ENCODE peak calls at places on chromosome 5, in five cellular contexts. C, E, Q, R and O are unnamed samples.

GRCh38 chr5:61965074-61965473 is 340.9 kb upstream of the KIF2A start:
- DNase-seq in C (no peak), E (peak), Q (peak), R (no peak), O (no peak)

GRCh38 chr5:110377411-110378392 is 348.8 kb downstream of the TMEM232 start:
- DNase-seq in C (peak), E (peak), Q (no peak), R (no peak), O (no peak)

GRCh38 chr5:126963822-126964375 is 66.5 kb downstream of the MARCHF3 start:
- DNase-seq in C (no peak), E (no peak), Q (no peak), R (no peak), O (no peak)

GRCh38 chr5:170473642-170474041 is 30.2 kb upstream of the KCNIP1 start:
- DNase-seq in C (no peak), E (no peak), Q (no peak), R (no peak), O (no peak)

GRCh38 chr5:43647789-43648188 is 44.8 kb downstream of the NNT start:
- DNase-seq in C (no peak), E (no peak), Q (no peak), R (no peak), O (no peak)

GRCh38 chr5:43648499-43649124 is 45.6 kb downstream of the NNT start:
- DNase-seq in C (no peak), E (peak), Q (peak), R (no peak), O (no peak)

GRCh38 chr5:177116631-177117373 is 16.8 kb upstream of the NSD1 start:
- DNase-seq in C (no peak), E (peak), Q (peak), R (peak), O (peak)

GRCh38 chr5:34789021-34789531 is 49.9 kb upstream of the TTC23L start:
- DNase-seq in C (peak), E (peak), Q (peak), R (no peak), O (no peak)

GRCh38 chr5:23411200-23411599 is 96.2 kb upstream of the PRDM9 start:
- DNase-seq in C (no peak), E (no peak), Q (no peak), R (no peak), O (no peak)

GRCh38 chr5:180839935-180840334 is 21.1 kb downstream of the ZFP62 start:
- DNase-seq in C (no peak), E (no peak), Q (no peak), R (no peak), O (no peak)

GRCh38 chr5:17619353-17619752 is 9.2 kb downstream of the TAF11L12 start:
- DNase-seq in C (no peak), E (no peak), Q (no peak), R (no peak), O (no peak)

GRCh38 chr5:124655211-124655880 is 91.1 kb downstream of the ZNF608 start:
- DNase-seq in C (no peak), E (peak), Q (no peak), R (no peak), O (no peak)

GRCh38 chr5:177620560-177620959 is 20.6 kb downstream of the B4GALT7 start:
- DNase-seq in C (no peak), E (no peak), Q (no peak), R (no peak), O (no peak)

GRCh38 chr5:123949043-123949804 is 437.2 kb downstream of the CSNK1G3 start:
- DNase-seq in C (no peak), E (no peak), Q (no peak), R (no peak), O (no peak)

GRCh38 chr5:160449458-160449857 is 27.8 kb downstream of the PTTG1 start:
- DNase-seq in C (no peak), E (no peak), Q (no peak), R (no peak), O (no peak)

GRCh38 chr5:55623789-55624188 is 88.3 kb downstream of the SLC38A9 start:
- DNase-seq in C (no peak), E (no peak), Q (no peak), R (no peak), O (no peak)

GRCh38 chr5:1769752-1770442 is 29.7 kb downstream of the MRPL36 start:
- DNase-seq in C (no peak), E (no peak), Q (no peak), R (no peak), O (no peak)

GRCh38 chr5:56815657-56816545 is 552 bp downstream of the MAP3K1 start:
- DNase-seq in C (no peak), E (peak), Q (peak), R (no peak), O (peak)

GRCh38 chr5:147826351-147826750 is 5.1 kb downstream of the SPINK1 start:
- DNase-seq in C (no peak), E (no peak), Q (no peak), R (no peak), O (no peak)

GRCh38 chr5:89396262-89396975 is 513.4 kb upstream of the MEF2C start:
- DNase-seq in C (no peak), E (peak), Q (no peak), R (no peak), O (peak)

GRCh38 chr5:175657593-175658271 is at the start of gene HRH2:
- DNase-seq in C (no peak), E (peak), Q (peak), R (no peak), O (peak)

GRCh38 chr5:34831328-34831727 is 7.6 kb upstream of the TTC23L start:
- DNase-seq in C (no peak), E (peak), Q (no peak), R (no peak), O (no peak)

GRCh38 chr5:308672-309271 is 12.7 kb upstream of the AHRR start:
- DNase-seq in C (no peak), E (peak), Q (no peak), R (no peak), O (no peak)

GRCh38 chr5:62256161-62257017 is 49.6 kb upstream of the KIF2A start:
- DNase-seq in C (no peak), E (peak), Q (no peak), R (no peak), O (no peak)

GRCh38 chr5:14400085-14400484 is 181.5 kb upstream of the OTULINL start:
- DNase-seq in C (no peak), E (peak), Q (no peak), R (no peak), O (no peak)

GRCh38 chr5:107704686-107705389 is 34.1 kb upstream of the EFNA5 start:
- DNase-seq in C (no peak), E (peak), Q (no peak), R (no peak), O (no peak)

GRCh38 chr5:132053483-132053882 is 7.0 kb upstream of the IL3 start:
- DNase-seq in C (no peak), E (no peak), Q (no peak), R (no peak), O (no peak)

GRCh38 chr5:1753490-1753889 is 46.1 kb downstream of the MRPL36 start:
- DNase-seq in C (no peak), E (no peak), Q (peak), R (no peak), O (no peak)

GRCh38 chr5:92504346-92504745 is 1076.7 kb downstream of the NR2F1-AS1 start:
- DNase-seq in C (no peak), E (no peak), Q (no peak), R (no peak), O (no peak)

GRCh38 chr5:69078921-69079537 is 14.8 kb upstream of the SLC30A5 start:
- DNase-seq in C (no peak), E (no peak), Q (no peak), R (no peak), O (no peak)

GRCh38 chr5:69079556-69079955 is 14.3 kb upstream of the SLC30A5 start:
- DNase-seq in C (no peak), E (no peak), Q (no peak), R (no peak), O (no peak)

GRCh38 chr5:69086206-69086605 is 7.6 kb upstream of the SLC30A5 start:
- DNase-seq in C (no peak), E (no peak), Q (no peak), R (no peak), O (no peak)

GRCh38 chr5:69084903-69085302 is 8.9 kb upstream of the SLC30A5 start:
- DNase-seq in C (no peak), E (no peak), Q (no peak), R (no peak), O (no peak)

GRCh38 chr5:69083412-69083811 is 10.4 kb upstream of the SLC30A5 start:
- DNase-seq in C (no peak), E (peak), Q (no peak), R (no peak), O (no peak)
- TF ChIP-seq CTCF in C (no peak), E (peak), Q (no peak), R (no peak), O (no peak)

GRCh38 chr5:150589791-150590601 is 50.5 kb upstream of the SYNPO start:
- DNase-seq in C (no peak), E (peak), Q (peak), R (peak), O (peak)
- TF ChIP-seq CTCF in C (peak), E (peak), Q (peak), R (peak), O (peak)

GRCh38 chr5:137022725-137023124 is 476.4 kb downstream of the SPOCK1 start:
- DNase-seq in C (no peak), E (no peak), Q (no peak), R (no peak), O (no peak)
- TF ChIP-seq CTCF in C (no peak), E (no peak), Q (no peak), R (no peak), O (no peak)

GRCh38 chr5:149962040-149962439 is 1.5 kb downstream of the SLC26A2 start:
- DNase-seq in C (no peak), E (peak), Q (no peak), R (no peak), O (peak)
- TF ChIP-seq CTCF in C (peak), E (peak), Q (peak), R (peak), O (no peak)

DNA sequence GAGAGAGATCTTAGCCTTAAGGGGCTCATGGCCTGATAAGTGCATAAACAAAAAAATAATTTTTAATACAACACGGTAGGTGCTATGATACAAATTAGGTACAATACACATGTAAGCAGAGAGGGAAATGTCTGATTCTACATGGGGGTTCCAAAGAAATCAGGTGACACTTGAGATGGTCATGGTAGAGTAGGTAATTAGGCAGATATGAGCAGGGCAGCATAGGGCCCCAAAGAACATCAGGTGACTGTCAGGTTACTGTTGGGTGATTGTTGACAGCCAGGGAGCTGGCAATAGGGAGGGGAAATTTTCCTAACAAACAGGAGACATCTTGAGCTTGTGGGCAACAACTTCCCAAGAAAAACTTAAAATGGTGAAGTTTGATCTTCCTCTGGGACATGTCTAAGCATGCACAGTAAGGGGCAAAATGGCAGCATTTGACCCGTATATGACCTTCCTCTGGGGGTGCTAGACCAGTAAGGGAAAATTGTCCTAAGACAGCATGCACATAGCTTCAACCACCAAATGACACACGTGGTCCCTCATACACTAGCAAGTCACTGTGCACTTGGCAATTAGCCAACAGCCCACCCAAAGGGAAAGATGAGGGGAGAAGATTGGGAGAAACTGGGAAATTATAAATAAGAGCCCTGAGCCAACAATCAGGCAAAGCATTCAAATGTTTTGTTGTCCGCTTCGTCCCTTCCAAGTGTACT is 37.3 kb upstream of the TENT4A start:
- DNase-seq in C (no peak), E (no peak), Q (no peak), R (no peak), O (no peak)
- TF ChIP-seq CTCF in C (no peak), E (peak), Q (no peak), R (no peak), O (no peak)

GRCh38 chr5:59450245-59450644 is 443.3 kb downstream of the PDE4D start:
- DNase-seq in C (no peak), E (no peak), Q (no peak), R (no peak), O (no peak)
- TF ChIP-seq CTCF in C (no peak), E (peak), Q (no peak), R (peak), O (no peak)

GRCh38 chr5:65555266-65555665 is 7.7 kb downstream of the CENPK start:
- DNase-seq in C (no peak), E (no peak), Q (no peak), R (no peak), O (no peak)

GRCh38 chr5:65556181-65556580 is 6.8 kb downstream of the CENPK start:
- DNase-seq in C (no peak), E (no peak), Q (no peak), R (no peak), O (no peak)

GRCh38 chr5:65548281-65548680 is 14.7 kb downstream of the CENPK start:
- DNase-seq in C (no peak), E (no peak), Q (no peak), R (no peak), O (no peak)

GRCh38 chr5:65556718-65557117 is 6.2 kb downstream of the CENPK start:
- DNase-seq in C (no peak), E (no peak), Q (no peak), R (no peak), O (no peak)

GRCh38 chr5:65553941-65554340 is 9.0 kb downstream of the CENPK start:
- DNase-seq in C (no peak), E (no peak), Q (no peak), R (no peak), O (no peak)
- TF ChIP-seq CTCF in C (no peak), E (no peak), Q (no peak), R (no peak), O (no peak)